ENCODE peak calls at places on chromosomes 13 and 19, in seven cellular contexts. P, O, U, D, B, H and X are unnamed samples.

GRCh38 chr13:33610471-33611015 is 207.4 kb upstream of the RFC3 start:
- DNase-seq in O (no peak), U (peak; percentile 66), P (peak; percentile 8), D (peak; percentile 92), H (peak; percentile 56), B (no peak), X (peak; percentile 91)

GRCh38 chr19:4246767-4247593 is at the start of gene YJU2:
- DNase-seq in D (peak; percentile 100), B (peak; percentile 100), P (peak; percentile 99), H (peak; percentile 99), U (peak; percentile 98), O (peak; percentile 100), X (peak; percentile 99)

GRCh38 chr13:67069117-67069767 is 160.9 kb downstream of the PCDH9 start:
- DNase-seq in B (no peak), H (no peak), D (peak; percentile 96), O (no peak), U (no peak), P (no peak), X (peak; percentile 48)

GRCh38 chr19:42091300-42092266 is 15.6 kb downstream of the ZNF574 start:
- DNase-seq in D (peak; percentile 74), B (no peak), O (peak; percentile 79), U (no peak), H (no peak), P (no peak), X (no peak)

GRCh38 chr13:42924290-42924803 is 67.7 kb downstream of the EPSTI1 start:
- DNase-seq in D (peak; percentile 54), U (no peak), P (no peak), B (no peak), H (no peak), O (no peak), X (peak; percentile 79)

GRCh38 chr19:29625316-29625715 is 19.2 kb downstream of the POP4 start:
- DNase-seq in B (no peak), U (no peak), D (peak; percentile 26), H (no peak), O (no peak), P (no peak), X (peak; percentile 69)

GRCh38 chr19:35100588-35101533 is 14.8 kb upstream of the FXYD3 start:
- DNase-seq in U (no peak), H (no peak), P (no peak), O (no peak), D (no peak), B (no peak), X (no peak)

GRCh38 chr19:48913114-48913513 is 13.0 kb downstream of the NUCB1 start:
- DNase-seq in O (peak; percentile 22), B (no peak), D (no peak), H (no peak), U (no peak), P (no peak), X (no peak)

GRCh38 chr19:27746691-27747380 is 1466.1 kb downstream of the UQCRFS1 start:
- DNase-seq in O (peak; percentile 15), P (no peak), D (peak; percentile 16), U (peak; percentile 10), H (peak; percentile 38), B (peak; percentile 77), X (no peak)